ENCODE peak calls at places on chromosomes 1 and 21, in eight cellular contexts. One of them, this sample, is unnamed. For H3K4me1 and H3K27me3, the result is how much of the 10 kb centered on the place peaks cover.

GRCh38 chr1:183096889-183097288 is 73.7 kb downstream of the LAMC1 start:
- DNase-seq in mammary epithelial cell: no peak
- DNase-seq in left ventricle myocardium inferior: no peak
- DNase-seq in right lobe of liver: no peak
- DNase-seq in aorta: no peak
- DNase-seq in effector memory CD4-positive, alpha-beta T cell: no peak
- DNase-seq in upper lobe of right lung: no peak
- DNase-seq in CD8-positive, alpha-beta memory T cell: no peak
- DNase-seq in this sample: no peak

GRCh38 chr1:115189814-115190541 is 100.7 kb upstream of the TSPAN2 start:
- DNase-seq in left ventricle myocardium inferior: no peak
- DNase-seq in upper lobe of right lung: no peak
- DNase-seq in aorta: no peak
- DNase-seq in CD8-positive, alpha-beta memory T cell: no peak
- DNase-seq in mammary epithelial cell: peak
- DNase-seq in effector memory CD4-positive, alpha-beta T cell: no peak
- DNase-seq in right lobe of liver: no peak
- DNase-seq in this sample: no peak

GRCh38 chr21:32256873-32257620 is 21.8 kb downstream of the MIS18A start:
- DNase-seq in aorta: peak
- DNase-seq in left ventricle myocardium inferior: peak
- DNase-seq in effector memory CD4-positive, alpha-beta T cell: no peak
- DNase-seq in upper lobe of right lung: peak
- DNase-seq in mammary epithelial cell: peak
- DNase-seq in CD8-positive, alpha-beta memory T cell: no peak
- DNase-seq in right lobe of liver: peak
- DNase-seq in this sample: peak

GRCh38 chr1:35173516-35174224 is 19.3 kb downstream of the SFPQ start:
- DNase-seq in mammary epithelial cell: no peak
- DNase-seq in CD8-positive, alpha-beta memory T cell: no peak
- DNase-seq in left ventricle myocardium inferior: no peak
- DNase-seq in upper lobe of right lung: no peak
- DNase-seq in effector memory CD4-positive, alpha-beta T cell: no peak
- DNase-seq in aorta: no peak
- DNase-seq in right lobe of liver: no peak
- DNase-seq in this sample: no peak

GRCh38 chr1:20342294-20343148 is 51.8 kb downstream of the VWA5B1 start:
- DNase-seq in left ventricle myocardium inferior: no peak
- DNase-seq in CD8-positive, alpha-beta memory T cell: no peak
- DNase-seq in upper lobe of right lung: no peak
- DNase-seq in right lobe of liver: no peak
- DNase-seq in mammary epithelial cell: no peak
- DNase-seq in aorta: peak
- DNase-seq in effector memory CD4-positive, alpha-beta T cell: no peak
- DNase-seq in this sample: no peak

GRCh38 chr21:42507418-42507817 is 6.2 kb upstream of the SLC37A1 start:
- DNase-seq in upper lobe of right lung: no peak
- DNase-seq in mammary epithelial cell: no peak
- DNase-seq in aorta: no peak
- DNase-seq in CD8-positive, alpha-beta memory T cell: no peak
- DNase-seq in left ventricle myocardium inferior: no peak
- DNase-seq in effector memory CD4-positive, alpha-beta T cell: no peak
- DNase-seq in right lobe of liver: no peak
- DNase-seq in this sample: no peak

GRCh38 chr1:158998781-158999161 is 10.9 kb upstream of the IFI16 start:
- DNase-seq in aorta: peak
- DNase-seq in upper lobe of right lung: peak
- DNase-seq in left ventricle myocardium inferior: peak
- DNase-seq in right lobe of liver: no peak
- DNase-seq in mammary epithelial cell: peak
- DNase-seq in CD8-positive, alpha-beta memory T cell: peak
- DNase-seq in effector memory CD4-positive, alpha-beta T cell: peak
- DNase-seq in this sample: peak

GRCh38 chr21:32958288-32958992 is 67.3 kb upstream of the OLIG2 start:
- DNase-seq in CD8-positive, alpha-beta memory T cell: no peak
- DNase-seq in upper lobe of right lung: no peak
- DNase-seq in mammary epithelial cell: no peak
- DNase-seq in left ventricle myocardium inferior: no peak
- DNase-seq in aorta: no peak
- DNase-seq in right lobe of liver: no peak
- DNase-seq in effector memory CD4-positive, alpha-beta T cell: no peak
- DNase-seq in this sample: no peak

GRCh38 chr1:176826265-176826664 is 338.2 kb downstream of the ASTN1 start:
- DNase-seq in upper lobe of right lung: no peak
- DNase-seq in effector memory CD4-positive, alpha-beta T cell: no peak
- DNase-seq in left ventricle myocardium inferior: no peak
- DNase-seq in CD8-positive, alpha-beta memory T cell: no peak
- DNase-seq in mammary epithelial cell: no peak
- DNase-seq in aorta: no peak
- DNase-seq in right lobe of liver: no peak
- DNase-seq in this sample: no peak

GRCh38 chr1:185886671-185887070 is 152.5 kb downstream of the HMCN1 start:
- DNase-seq in CD8-positive, alpha-beta memory T cell: no peak
- DNase-seq in mammary epithelial cell: no peak
- DNase-seq in upper lobe of right lung: no peak
- DNase-seq in left ventricle myocardium inferior: no peak
- DNase-seq in effector memory CD4-positive, alpha-beta T cell: no peak
- DNase-seq in right lobe of liver: no peak
- DNase-seq in aorta: no peak
- DNase-seq in this sample: no peak

GRCh38 chr1:221987860-221988520 is 246.1 kb upstream of the DUSP10 start:
- DNase-seq in right lobe of liver: no peak
- DNase-seq in left ventricle myocardium inferior: no peak
- DNase-seq in effector memory CD4-positive, alpha-beta T cell: no peak
- DNase-seq in aorta: no peak
- DNase-seq in upper lobe of right lung: no peak
- DNase-seq in mammary epithelial cell: peak
- DNase-seq in CD8-positive, alpha-beta memory T cell: no peak
- DNase-seq in this sample: no peak

GRCh38 chr1:42420911-42421585 is 34.8 kb downstream of the ZMYND12 start:
- DNase-seq in upper lobe of right lung: no peak
- DNase-seq in CD8-positive, alpha-beta memory T cell: no peak
- DNase-seq in effector memory CD4-positive, alpha-beta T cell: no peak
- DNase-seq in left ventricle myocardium inferior: peak
- DNase-seq in mammary epithelial cell: peak
- DNase-seq in aorta: no peak
- DNase-seq in right lobe of liver: no peak
- DNase-seq in this sample: peak

GRCh38 chr1:205273551-205273982 is 45.8 kb downstream of the TMCC2 start:
- DNase-seq in effector memory CD4-positive, alpha-beta T cell: peak
- DNase-seq in upper lobe of right lung: peak
- DNase-seq in right lobe of liver: peak
- DNase-seq in aorta: peak
- DNase-seq in CD8-positive, alpha-beta memory T cell: peak
- DNase-seq in left ventricle myocardium inferior: peak
- DNase-seq in mammary epithelial cell: peak
- DNase-seq in this sample: peak

GRCh38 chr1:232704256-232704655 is 74.3 kb upstream of the SIPA1L2 start:
- DNase-seq in CD8-positive, alpha-beta memory T cell: no peak
- DNase-seq in aorta: no peak
- DNase-seq in effector memory CD4-positive, alpha-beta T cell: no peak
- DNase-seq in mammary epithelial cell: no peak
- DNase-seq in right lobe of liver: no peak
- DNase-seq in left ventricle myocardium inferior: no peak
- DNase-seq in upper lobe of right lung: no peak
- DNase-seq in this sample: no peak

GRCh38 chr1:105894006-105894405 is 1162.5 kb upstream of the PRMT6 start:
- DNase-seq in aorta: no peak
- DNase-seq in left ventricle myocardium inferior: no peak
- DNase-seq in CD8-positive, alpha-beta memory T cell: no peak
- DNase-seq in mammary epithelial cell: no peak
- DNase-seq in upper lobe of right lung: no peak
- DNase-seq in effector memory CD4-positive, alpha-beta T cell: no peak
- DNase-seq in right lobe of liver: no peak
- DNase-seq in this sample: no peak

GRCh38 chr21:40706806-40707205 is 140.2 kb downstream of the DSCAM start:
- DNase-seq in aorta: no peak
- DNase-seq in upper lobe of right lung: no peak
- DNase-seq in effector memory CD4-positive, alpha-beta T cell: no peak
- DNase-seq in mammary epithelial cell: peak
- DNase-seq in right lobe of liver: no peak
- DNase-seq in left ventricle myocardium inferior: no peak
- DNase-seq in CD8-positive, alpha-beta memory T cell: no peak
- DNase-seq in this sample: no peak

DNA sequence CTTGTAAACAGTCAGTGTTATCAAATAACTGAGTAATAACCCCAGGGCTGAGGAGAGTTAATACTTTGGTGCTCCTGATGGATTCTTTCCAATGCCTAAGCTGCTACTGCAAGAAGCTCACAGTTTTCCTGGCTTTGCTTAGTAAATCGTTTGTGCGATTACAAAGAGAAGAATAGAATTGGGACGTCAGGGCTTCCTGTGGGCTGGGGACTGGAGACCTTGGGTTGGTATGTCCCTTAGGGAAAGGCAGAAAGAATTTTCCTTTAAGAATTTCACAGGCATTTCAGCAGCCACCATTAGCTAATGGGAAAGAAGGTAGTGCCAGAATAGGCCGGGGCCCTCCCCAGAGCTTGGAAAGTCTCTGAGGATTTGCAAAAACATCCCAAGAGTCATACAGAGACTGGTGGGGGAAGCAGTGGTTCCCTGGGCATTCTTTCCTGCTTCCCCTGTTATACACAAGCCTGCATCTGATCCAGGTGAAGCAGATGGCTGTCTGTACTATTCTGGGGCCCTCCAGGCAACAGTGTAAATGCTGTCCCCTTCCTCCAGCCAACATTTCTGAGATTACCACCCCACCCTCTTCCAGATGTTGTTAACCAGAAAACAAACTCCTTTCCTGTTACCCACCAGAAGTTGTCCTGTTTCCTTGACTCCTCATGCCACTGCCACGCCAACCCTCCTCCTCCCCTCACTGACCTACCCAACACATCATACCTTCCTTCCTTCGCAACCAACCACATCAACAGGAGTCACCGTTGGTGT is 40.2 kb downstream of the PLXNA2 start:
- DNase-seq in mammary epithelial cell: no peak
- DNase-seq in CD8-positive, alpha-beta memory T cell: no peak
- DNase-seq in aorta: no peak
- DNase-seq in right lobe of liver: no peak
- DNase-seq in left ventricle myocardium inferior: no peak
- DNase-seq in effector memory CD4-positive, alpha-beta T cell: no peak
- DNase-seq in upper lobe of right lung: no peak
- DNase-seq in this sample: no peak
- H3K4me1 ChIP-seq in mammary epithelial cell: half or more
- H3K4me1 ChIP-seq in CD8-positive, alpha-beta memory T cell: under half
- H3K4me1 ChIP-seq in aorta: under half
- H3K4me1 ChIP-seq in right lobe of liver: under half
- H3K4me1 ChIP-seq in left ventricle myocardium inferior: half or more
- H3K4me1 ChIP-seq in effector memory CD4-positive, alpha-beta T cell: under half
- H3K4me1 ChIP-seq in upper lobe of right lung: half or more
- H3K4me1 ChIP-seq in this sample: under half

GRCh38 chr1:218878369-218878768 is 295.3 kb upstream of the LYPLAL1 start:
- DNase-seq in effector memory CD4-positive, alpha-beta T cell: no peak
- DNase-seq in CD8-positive, alpha-beta memory T cell: no peak
- DNase-seq in right lobe of liver: no peak
- DNase-seq in left ventricle myocardium inferior: no peak
- DNase-seq in mammary epithelial cell: peak
- DNase-seq in upper lobe of right lung: no peak
- DNase-seq in aorta: no peak
- DNase-seq in this sample: no peak
- H3K27me3 ChIP-seq in effector memory CD4-positive, alpha-beta T cell: under half
- H3K27me3 ChIP-seq in CD8-positive, alpha-beta memory T cell: under half
- H3K27me3 ChIP-seq in right lobe of liver: under half
- H3K27me3 ChIP-seq in left ventricle myocardium inferior: under half
- H3K27me3 ChIP-seq in mammary epithelial cell: under half
- H3K27me3 ChIP-seq in upper lobe of right lung: under half
- H3K27me3 ChIP-seq in aorta: under half
- H3K27me3 ChIP-seq in this sample: under half

GRCh38 chr1:234845836-234846235 is 235.9 kb upstream of the IRF2BP2 start:
- DNase-seq in left ventricle myocardium inferior: no peak
- DNase-seq in CD8-positive, alpha-beta memory T cell: no peak
- DNase-seq in aorta: no peak
- DNase-seq in effector memory CD4-positive, alpha-beta T cell: no peak
- DNase-seq in upper lobe of right lung: no peak
- DNase-seq in mammary epithelial cell: no peak
- DNase-seq in right lobe of liver: no peak
- DNase-seq in this sample: no peak

GRCh38 chr1:234844479-234845031 is 234.6 kb upstream of the IRF2BP2 start:
- DNase-seq in effector memory CD4-positive, alpha-beta T cell: no peak
- DNase-seq in upper lobe of right lung: no peak
- DNase-seq in aorta: no peak
- DNase-seq in CD8-positive, alpha-beta memory T cell: no peak
- DNase-seq in left ventricle myocardium inferior: peak
- DNase-seq in right lobe of liver: no peak
- DNase-seq in mammary epithelial cell: no peak
- DNase-seq in this sample: no peak

GRCh38 chr1:234841710-234842231 is 231.8 kb upstream of the IRF2BP2 start:
- DNase-seq in mammary epithelial cell: no peak
- DNase-seq in aorta: no peak
- DNase-seq in CD8-positive, alpha-beta memory T cell: no peak
- DNase-seq in upper lobe of right lung: no peak
- DNase-seq in right lobe of liver: no peak
- DNase-seq in effector memory CD4-positive, alpha-beta T cell: no peak
- DNase-seq in left ventricle myocardium inferior: no peak
- DNase-seq in this sample: peak

GRCh38 chr1:234842726-234843641 is 233.0 kb upstream of the IRF2BP2 start:
- DNase-seq in mammary epithelial cell: no peak
- DNase-seq in effector memory CD4-positive, alpha-beta T cell: no peak
- DNase-seq in right lobe of liver: no peak
- DNase-seq in upper lobe of right lung: no peak
- DNase-seq in CD8-positive, alpha-beta memory T cell: peak
- DNase-seq in left ventricle myocardium inferior: peak
- DNase-seq in aorta: no peak
- DNase-seq in this sample: no peak

GRCh38 chr1:234845097-234845660 is 235.2 kb upstream of the IRF2BP2 start:
- DNase-seq in aorta: no peak
- DNase-seq in effector memory CD4-positive, alpha-beta T cell: peak
- DNase-seq in upper lobe of right lung: no peak
- DNase-seq in left ventricle myocardium inferior: no peak
- DNase-seq in right lobe of liver: no peak
- DNase-seq in mammary epithelial cell: peak
- DNase-seq in CD8-positive, alpha-beta memory T cell: peak
- DNase-seq in this sample: no peak
- H3K4me1 ChIP-seq in aorta: under half
- H3K4me1 ChIP-seq in effector memory CD4-positive, alpha-beta T cell: under half
- H3K4me1 ChIP-seq in upper lobe of right lung: under half
- H3K4me1 ChIP-seq in left ventricle myocardium inferior: under half
- H3K4me1 ChIP-seq in right lobe of liver: under half
- H3K4me1 ChIP-seq in mammary epithelial cell: under half
- H3K4me1 ChIP-seq in CD8-positive, alpha-beta memory T cell: under half
- H3K4me1 ChIP-seq in this sample: under half

DNA sequence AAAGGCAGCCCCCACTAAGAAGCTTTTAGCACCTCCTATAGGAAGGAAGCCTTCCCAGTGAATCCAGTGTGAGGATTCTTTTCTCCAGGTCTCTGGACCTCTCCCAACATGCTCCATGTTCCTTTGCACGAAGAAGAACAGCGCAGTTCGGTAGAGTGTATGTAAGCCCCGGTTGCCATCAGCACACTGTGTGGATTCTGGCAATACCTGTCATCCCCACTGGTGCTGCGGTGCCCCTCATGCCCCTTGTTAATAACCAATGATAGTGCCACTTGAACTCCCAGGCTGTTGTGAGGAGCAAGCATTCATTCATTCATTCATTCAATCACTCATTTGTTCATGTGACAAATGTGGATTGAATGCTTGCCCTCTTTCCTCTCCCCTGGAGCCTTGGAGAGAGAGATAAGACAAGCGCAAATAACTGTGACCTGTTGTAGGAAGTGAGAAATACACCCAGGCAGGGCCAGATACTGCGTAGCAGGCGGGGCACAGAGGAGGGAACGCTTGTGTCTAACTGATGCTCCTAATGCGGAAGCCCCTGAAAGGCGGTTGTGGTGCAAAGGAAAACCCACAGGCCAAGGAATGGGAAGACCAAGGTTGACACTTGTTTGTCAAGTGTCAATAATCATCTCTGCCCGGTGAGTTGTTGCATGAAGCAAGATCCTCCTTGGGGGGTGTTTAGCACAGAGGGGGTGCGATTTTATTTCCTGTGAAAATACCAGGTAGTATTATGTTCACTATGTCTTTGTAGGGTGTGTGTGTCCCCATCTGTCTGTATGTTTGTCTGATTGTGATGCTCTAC is 9.8 kb downstream of the LGR6 start:
- DNase-seq in aorta: no peak
- DNase-seq in upper lobe of right lung: no peak
- DNase-seq in mammary epithelial cell: no peak
- DNase-seq in left ventricle myocardium inferior: no peak
- DNase-seq in CD8-positive, alpha-beta memory T cell: peak
- DNase-seq in effector memory CD4-positive, alpha-beta T cell: no peak
- DNase-seq in right lobe of liver: no peak
- DNase-seq in this sample: no peak
- H3K27me3 ChIP-seq in aorta: under half
- H3K27me3 ChIP-seq in upper lobe of right lung: under half
- H3K27me3 ChIP-seq in mammary epithelial cell: under half
- H3K27me3 ChIP-seq in left ventricle myocardium inferior: under half
- H3K27me3 ChIP-seq in CD8-positive, alpha-beta memory T cell: under half
- H3K27me3 ChIP-seq in effector memory CD4-positive, alpha-beta T cell: under half
- H3K27me3 ChIP-seq in right lobe of liver: under half
- H3K27me3 ChIP-seq in this sample: under half